ENCODE peak calls at places on chromosome 10, in ten cellular contexts. One of them, this sample, is unnamed.

GRCh38 chr10:63819753-63820347 is 298.6 kb downstream of the REEP3 start:
- DNase-seq in hepatocyte: peak; percentile 86
- DNase-seq in lower lobe of right lung: peak; percentile 65
- DNase-seq in tibial artery: peak; percentile 81
- DNase-seq in GM12878: no peak
- DNase-seq in adrenal gland: peak; percentile 73
- DNase-seq in breast epithelium: peak; percentile 62
- DNase-seq in stomach: peak; percentile 72
- DNase-seq in esophagus squamous epithelium: no peak
- DNase-seq in uterus: peak; percentile 59
- DNase-seq in this sample: peak; percentile 37

GRCh38 chr10:44818721-44819127 is 92.4 kb upstream of the TMEM72 start:
- DNase-seq in hepatocyte: no peak
- DNase-seq in lower lobe of right lung: no peak
- DNase-seq in tibial artery: no peak
- DNase-seq in GM12878: no peak
- DNase-seq in adrenal gland: no peak
- DNase-seq in breast epithelium: no peak
- DNase-seq in stomach: no peak
- DNase-seq in esophagus squamous epithelium: no peak
- DNase-seq in uterus: no peak
- DNase-seq in this sample: no peak

GRCh38 chr10:16942361-16943078 is 125.3 kb upstream of the RSU1 start:
- DNase-seq in hepatocyte: no peak
- DNase-seq in lower lobe of right lung: no peak
- DNase-seq in tibial artery: no peak
- DNase-seq in GM12878: no peak
- DNase-seq in adrenal gland: no peak
- DNase-seq in breast epithelium: no peak
- DNase-seq in stomach: no peak
- DNase-seq in esophagus squamous epithelium: no peak
- DNase-seq in uterus: no peak
- DNase-seq in this sample: no peak

GRCh38 chr10:25047902-25048301 is 31.5 kb downstream of the THNSL1 start:
- DNase-seq in hepatocyte: no peak
- DNase-seq in lower lobe of right lung: no peak
- DNase-seq in tibial artery: no peak
- DNase-seq in GM12878: no peak
- DNase-seq in adrenal gland: no peak
- DNase-seq in breast epithelium: no peak
- DNase-seq in stomach: no peak
- DNase-seq in esophagus squamous epithelium: no peak
- DNase-seq in uterus: no peak
- DNase-seq in this sample: no peak

GRCh38 chr10:129788211-129788610 is 175.9 kb downstream of the EBF3 start:
- DNase-seq in hepatocyte: no peak
- DNase-seq in lower lobe of right lung: no peak
- DNase-seq in tibial artery: no peak
- DNase-seq in GM12878: no peak
- DNase-seq in adrenal gland: no peak
- DNase-seq in breast epithelium: no peak
- DNase-seq in stomach: no peak
- DNase-seq in esophagus squamous epithelium: no peak
- DNase-seq in uterus: no peak
- DNase-seq in this sample: no peak

GRCh38 chr10:120181154-120181553 is 275.9 kb upstream of the PLPP4 start:
- DNase-seq in hepatocyte: no peak
- DNase-seq in lower lobe of right lung: no peak
- DNase-seq in tibial artery: no peak
- DNase-seq in GM12878: no peak
- DNase-seq in adrenal gland: no peak
- DNase-seq in breast epithelium: no peak
- DNase-seq in stomach: no peak
- DNase-seq in esophagus squamous epithelium: no peak
- DNase-seq in uterus: no peak
- DNase-seq in this sample: no peak

GRCh38 chr10:79984851-79985250 is 35.9 kb upstream of the SFTPD start:
- DNase-seq in hepatocyte: peak; percentile 63
- DNase-seq in lower lobe of right lung: peak; percentile 64
- DNase-seq in tibial artery: no peak
- DNase-seq in GM12878: no peak
- DNase-seq in adrenal gland: no peak
- DNase-seq in breast epithelium: no peak
- DNase-seq in stomach: no peak
- DNase-seq in esophagus squamous epithelium: no peak
- DNase-seq in uterus: no peak
- DNase-seq in this sample: peak; percentile 51

GRCh38 chr10:13815766-13816165 is 229.0 kb downstream of the PRPF18 start:
- DNase-seq in hepatocyte: no peak
- DNase-seq in lower lobe of right lung: no peak
- DNase-seq in tibial artery: no peak
- DNase-seq in GM12878: no peak
- DNase-seq in adrenal gland: no peak
- DNase-seq in breast epithelium: no peak
- DNase-seq in stomach: no peak
- DNase-seq in esophagus squamous epithelium: no peak
- DNase-seq in uterus: no peak
- DNase-seq in this sample: peak; percentile 37

GRCh38 chr10:3226960-3227724 is 54.6 kb upstream of the PITRM1 start:
- DNase-seq in hepatocyte: no peak
- DNase-seq in lower lobe of right lung: no peak
- DNase-seq in tibial artery: no peak
- DNase-seq in GM12878: no peak
- DNase-seq in adrenal gland: no peak
- DNase-seq in breast epithelium: no peak
- DNase-seq in stomach: no peak
- DNase-seq in esophagus squamous epithelium: no peak
- DNase-seq in uterus: no peak
- DNase-seq in this sample: peak; percentile 90

GRCh38 chr10:51800121-51800520 is 100.7 kb upstream of the CSTF2T start:
- DNase-seq in hepatocyte: no peak
- DNase-seq in lower lobe of right lung: no peak
- DNase-seq in tibial artery: no peak
- DNase-seq in GM12878: no peak
- DNase-seq in adrenal gland: no peak
- DNase-seq in breast epithelium: no peak
- DNase-seq in stomach: no peak
- DNase-seq in esophagus squamous epithelium: no peak
- DNase-seq in uterus: no peak
- DNase-seq in this sample: no peak

GRCh38 chr10:95513941-95514392 is 47.2 kb downstream of the SORBS1 start:
- DNase-seq in hepatocyte: no peak
- DNase-seq in lower lobe of right lung: no peak
- DNase-seq in tibial artery: peak; percentile 87
- DNase-seq in GM12878: no peak
- DNase-seq in adrenal gland: peak; percentile 58
- DNase-seq in breast epithelium: no peak
- DNase-seq in stomach: peak; percentile 65
- DNase-seq in esophagus squamous epithelium: no peak
- DNase-seq in uterus: peak; percentile 39
- DNase-seq in this sample: peak; percentile 79

GRCh38 chr10:64846706-64847105 is 1325.5 kb downstream of the REEP3 start:
- DNase-seq in hepatocyte: no peak
- DNase-seq in lower lobe of right lung: no peak
- DNase-seq in tibial artery: no peak
- DNase-seq in GM12878: no peak
- DNase-seq in adrenal gland: no peak
- DNase-seq in breast epithelium: no peak
- DNase-seq in stomach: no peak
- DNase-seq in esophagus squamous epithelium: no peak
- DNase-seq in uterus: no peak
- DNase-seq in this sample: no peak

GRCh38 chr10:51585742-51586141 is 113.7 kb downstream of the CSTF2T start:
- DNase-seq in hepatocyte: peak; percentile 3
- DNase-seq in lower lobe of right lung: no peak
- DNase-seq in tibial artery: no peak
- DNase-seq in GM12878: no peak
- DNase-seq in adrenal gland: no peak
- DNase-seq in breast epithelium: no peak
- DNase-seq in stomach: no peak
- DNase-seq in esophagus squamous epithelium: no peak
- DNase-seq in uterus: no peak
- DNase-seq in this sample: no peak

GRCh38 chr10:35611750-35612149 is 6.6 kb downstream of the GJD4 start:
- DNase-seq in hepatocyte: no peak
- DNase-seq in lower lobe of right lung: no peak
- DNase-seq in tibial artery: no peak
- DNase-seq in GM12878: no peak
- DNase-seq in adrenal gland: no peak
- DNase-seq in breast epithelium: no peak
- DNase-seq in stomach: no peak
- DNase-seq in esophagus squamous epithelium: no peak
- DNase-seq in uterus: no peak
- DNase-seq in this sample: no peak

GRCh38 chr10:61609609-61610166 is 53.0 kb upstream of the CABCOCO1 start:
- DNase-seq in hepatocyte: no peak
- DNase-seq in lower lobe of right lung: no peak
- DNase-seq in tibial artery: no peak
- DNase-seq in GM12878: no peak
- DNase-seq in adrenal gland: no peak
- DNase-seq in breast epithelium: no peak
- DNase-seq in stomach: no peak
- DNase-seq in esophagus squamous epithelium: no peak
- DNase-seq in uterus: no peak
- DNase-seq in this sample: no peak

GRCh38 chr10:6701289-6701688 is 121.2 kb upstream of the PRKCQ start:
- DNase-seq in hepatocyte: peak; percentile 28
- DNase-seq in lower lobe of right lung: no peak
- DNase-seq in tibial artery: no peak
- DNase-seq in GM12878: no peak
- DNase-seq in adrenal gland: no peak
- DNase-seq in breast epithelium: no peak
- DNase-seq in stomach: no peak
- DNase-seq in esophagus squamous epithelium: no peak
- DNase-seq in uterus: no peak
- DNase-seq in this sample: no peak
- TF ChIP-seq CTCF in hepatocyte: peak; percentile 19
- TF ChIP-seq CTCF in lower lobe of right lung: no peak
- TF ChIP-seq CTCF in tibial artery: no peak
- TF ChIP-seq CTCF in GM12878: no peak
- TF ChIP-seq CTCF in adrenal gland: no peak
- TF ChIP-seq CTCF in breast epithelium: no peak
- TF ChIP-seq CTCF in stomach: no peak
- TF ChIP-seq CTCF in esophagus squamous epithelium: no peak
- TF ChIP-seq CTCF in uterus: no peak
- TF ChIP-seq CTCF in this sample: peak; percentile 25

GRCh38 chr10:49458869-49459268 is 63.0 kb upstream of the DRGX start:
- DNase-seq in hepatocyte: no peak
- DNase-seq in lower lobe of right lung: no peak
- DNase-seq in tibial artery: no peak
- DNase-seq in GM12878: no peak
- DNase-seq in adrenal gland: no peak
- DNase-seq in breast epithelium: no peak
- DNase-seq in stomach: no peak
- DNase-seq in esophagus squamous epithelium: no peak
- DNase-seq in uterus: no peak
- DNase-seq in this sample: no peak
- H3K27me3 ChIP-seq in hepatocyte: no peaks in the 10 kb centered on the region
- H3K27me3 ChIP-seq in lower lobe of right lung: no peaks in the 10 kb centered on the region
- H3K27me3 ChIP-seq in tibial artery: no peaks in the 10 kb centered on the region
- H3K27me3 ChIP-seq in GM12878: no peaks in the 10 kb centered on the region
- H3K27me3 ChIP-seq in adrenal gland: no peaks in the 10 kb centered on the region
- H3K27me3 ChIP-seq in breast epithelium: no peaks in the 10 kb centered on the region
- H3K27me3 ChIP-seq in stomach: no peaks in the 10 kb centered on the region
- H3K27me3 ChIP-seq in esophagus squamous epithelium: no peaks in the 10 kb centered on the region
- H3K27me3 ChIP-seq in uterus: no peaks in the 10 kb centered on the region
- H3K27me3 ChIP-seq in this sample: no peaks in the 10 kb centered on the region

DNA sequence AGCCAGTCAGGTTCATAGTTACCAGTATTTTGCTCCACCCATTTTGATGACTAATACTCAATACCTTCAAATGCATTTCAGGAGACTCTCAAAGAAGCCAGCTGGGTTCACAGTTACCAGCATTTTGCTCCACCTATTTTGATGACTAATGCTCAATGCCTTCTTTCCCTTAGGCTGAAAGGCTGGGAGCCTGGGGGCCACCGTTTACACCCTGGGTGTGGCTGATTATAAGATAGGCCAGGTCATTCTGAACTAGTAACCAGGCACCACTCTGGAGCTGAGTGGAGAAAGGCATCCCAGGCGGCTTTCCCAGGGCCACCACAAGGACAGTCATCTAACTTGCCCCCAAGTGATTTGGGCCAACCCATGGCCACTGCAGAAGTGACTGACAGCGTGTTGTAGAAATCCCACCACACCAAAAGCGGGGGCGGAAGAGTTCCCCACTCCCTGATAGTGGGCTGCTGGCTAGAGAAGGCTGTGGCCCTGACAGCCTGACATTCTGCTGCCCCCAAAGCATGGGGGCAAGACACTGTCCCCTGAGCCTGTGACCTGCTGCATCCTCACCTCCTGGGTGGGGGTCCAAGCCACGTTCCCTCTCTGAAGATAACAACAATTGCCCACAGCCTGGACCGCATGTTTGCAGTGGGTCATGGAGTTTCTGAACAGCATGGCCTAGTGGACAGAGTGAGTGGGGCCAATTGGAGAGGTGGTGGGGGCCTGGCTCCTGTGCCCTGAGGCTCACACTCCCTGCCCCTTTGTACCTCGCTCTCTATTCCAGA is 23.0 kb upstream of the ZNF488 start:
- DNase-seq in hepatocyte: peak; percentile 89
- DNase-seq in lower lobe of right lung: no peak
- DNase-seq in tibial artery: peak; percentile 35
- DNase-seq in GM12878: no peak
- DNase-seq in adrenal gland: no peak
- DNase-seq in breast epithelium: no peak
- DNase-seq in stomach: peak; percentile 57
- DNase-seq in esophagus squamous epithelium: no peak
- DNase-seq in uterus: no peak
- DNase-seq in this sample: peak; percentile 93
- H3K4me3 ChIP-seq in hepatocyte: no peak overlapping the region
- H3K4me3 ChIP-seq in lower lobe of right lung: no peak overlapping the region
- H3K4me3 ChIP-seq in tibial artery: no peak overlapping the region
- H3K4me3 ChIP-seq in GM12878: no peak overlapping the region
- H3K4me3 ChIP-seq in adrenal gland: no peak overlapping the region
- H3K4me3 ChIP-seq in breast epithelium: no peak overlapping the region
- H3K4me3 ChIP-seq in stomach: no peak overlapping the region
- H3K4me3 ChIP-seq in esophagus squamous epithelium: no peak overlapping the region
- H3K4me3 ChIP-seq in uterus: no peak overlapping the region
- H3K4me3 ChIP-seq in this sample: no peak overlapping the region

DNA sequence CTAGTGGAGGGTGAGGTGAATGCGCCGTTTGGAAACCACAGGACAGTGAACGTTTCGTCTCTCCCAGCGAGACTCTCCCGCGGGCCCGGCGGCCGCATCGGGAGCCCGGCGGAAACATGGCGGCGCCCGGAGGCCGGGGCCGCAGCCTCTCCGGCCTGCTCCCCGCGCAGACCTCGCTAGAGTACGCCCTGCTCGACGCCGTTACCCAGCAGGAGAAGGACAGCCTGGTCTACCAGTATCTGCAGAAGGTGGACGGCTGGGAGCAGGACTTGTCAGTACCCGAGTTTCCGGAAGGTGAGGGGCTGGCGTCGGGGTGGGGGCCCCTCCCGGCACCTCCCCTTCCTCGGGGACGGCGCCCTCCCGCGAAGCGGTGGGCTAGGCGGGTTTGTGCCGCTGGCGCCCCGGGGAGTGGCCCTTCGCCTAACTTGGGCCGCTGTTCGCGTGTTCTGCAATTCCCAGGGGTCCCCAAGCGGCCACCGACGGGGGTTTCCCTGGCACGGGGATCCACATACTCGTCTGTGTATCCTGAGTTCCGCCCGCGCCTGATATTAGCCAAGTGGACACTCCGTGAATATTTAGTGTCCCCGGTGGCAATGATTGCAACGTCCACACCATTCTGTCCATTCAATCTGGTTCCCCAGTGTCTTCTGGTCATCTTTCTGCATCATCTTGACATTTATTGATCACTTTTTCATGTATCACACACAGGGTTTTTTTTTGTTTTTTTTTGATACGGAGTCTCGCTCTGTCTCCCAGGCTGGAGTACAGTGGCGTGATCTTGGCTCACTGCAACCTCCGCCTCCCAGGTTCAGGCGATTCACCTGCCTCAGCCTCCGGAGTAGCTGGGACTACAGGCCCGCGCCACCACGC is 531 bp downstream of the NHLRC2 start:
- DNase-seq in hepatocyte: peak; percentile 73
- DNase-seq in lower lobe of right lung: peak; percentile 65
- DNase-seq in tibial artery: peak; percentile 69
- DNase-seq in GM12878: no peak
- DNase-seq in adrenal gland: peak; percentile 65
- DNase-seq in breast epithelium: no peak
- DNase-seq in stomach: peak; percentile 47
- DNase-seq in esophagus squamous epithelium: no peak
- DNase-seq in uterus: peak; percentile 57
- DNase-seq in this sample: no peak
- TF ChIP-seq CTCF in hepatocyte: peak; percentile 8
- TF ChIP-seq CTCF in lower lobe of right lung: no peak
- TF ChIP-seq CTCF in tibial artery: no peak
- TF ChIP-seq CTCF in GM12878: no peak
- TF ChIP-seq CTCF in adrenal gland: peak; percentile 27
- TF ChIP-seq CTCF in breast epithelium: peak; percentile 20
- TF ChIP-seq CTCF in stomach: no peak
- TF ChIP-seq CTCF in esophagus squamous epithelium: no peak
- TF ChIP-seq CTCF in uterus: no peak
- TF ChIP-seq CTCF in this sample: no peak

This sample was measured in kidney epithelial cell.